ENCODE peak calls at places on chromosomes 13 and 19, in six cellular contexts. O is IMR-90, T is heart right ventricle, M is pancreas, R is GM23338, L is epithelial cell of esophagus. B is an unnamed sample.

GRCh38 chr13:94129490-94129894 is 350.0 kb downstream of the DCT start:
- DNase-seq in M (no peak), O (peak), T (no peak), L (no peak), R (no peak), B (no peak)

GRCh38 chr19:16457195-16457953 is 14.4 kb downstream of the EPS15L1 start:
- DNase-seq in R (peak), O (peak), T (peak), L (peak), M (no peak), B (peak)

GRCh38 chr19:37227996-37228395 is 10.0 kb downstream of the ZNF383 start:
- DNase-seq in M (no peak), L (peak), O (no peak), T (no peak), R (peak), B (peak)

GRCh38 chr19:19269952-19270694 is 3.0 kb downstream of the TM6SF2 start:
- DNase-seq in L (no peak), T (no peak), M (no peak), R (peak), O (no peak), B (no peak)

GRCh38 chr19:38683393-38684077 is 36.1 kb downstream of the ACTN4 start:
- DNase-seq in M (peak), R (peak), O (peak), L (peak), T (peak), B (peak)

GRCh38 chr19:56740478-56740877 is 68.9 kb upstream of the ZNF835 start:
- DNase-seq in M (no peak), L (no peak), T (no peak), O (no peak), R (no peak), B (no peak)

GRCh38 chr13:45674908-45675307 is 27.2 kb upstream of the CBY2 start:
- DNase-seq in L (peak), T (no peak), O (peak), M (no peak), R (peak), B (peak)

GRCh38 chr19:51571599-51571998 is 516 bp downstream of the ZNF175 start:
- DNase-seq in R (no peak), M (no peak), T (no peak), L (no peak), O (peak), B (no peak)

GRCh38 chr13:94712287-94712811 is at the start of gene SOX21:
- DNase-seq in R (peak), T (no peak), O (no peak), L (peak), M (peak), B (no peak)

GRCh38 chr19:43802216-43802951 is at the start of gene LYPD5:
- DNase-seq in M (no peak), L (no peak), T (no peak), R (no peak), O (no peak), B (no peak)

GRCh38 chr13:110518571-110518970 is 43.0 kb downstream of the RAB20 start:
- DNase-seq in M (peak), T (no peak), L (no peak), O (no peak), R (no peak), B (no peak)
- TF ChIP-seq CTCF in M (no peak), T (no peak), L (no peak), O (no peak), R (no peak), B (no peak)

GRCh38 chr19:7522072-7522922 is at the start of gene MCOLN1:
- DNase-seq in L (peak), R (peak), O (peak), M (peak), T (peak), B (peak)
- TF ChIP-seq CTCF in L (no peak), R (no peak), O (no peak), M (no peak), T (no peak), B (no peak)

DNA sequence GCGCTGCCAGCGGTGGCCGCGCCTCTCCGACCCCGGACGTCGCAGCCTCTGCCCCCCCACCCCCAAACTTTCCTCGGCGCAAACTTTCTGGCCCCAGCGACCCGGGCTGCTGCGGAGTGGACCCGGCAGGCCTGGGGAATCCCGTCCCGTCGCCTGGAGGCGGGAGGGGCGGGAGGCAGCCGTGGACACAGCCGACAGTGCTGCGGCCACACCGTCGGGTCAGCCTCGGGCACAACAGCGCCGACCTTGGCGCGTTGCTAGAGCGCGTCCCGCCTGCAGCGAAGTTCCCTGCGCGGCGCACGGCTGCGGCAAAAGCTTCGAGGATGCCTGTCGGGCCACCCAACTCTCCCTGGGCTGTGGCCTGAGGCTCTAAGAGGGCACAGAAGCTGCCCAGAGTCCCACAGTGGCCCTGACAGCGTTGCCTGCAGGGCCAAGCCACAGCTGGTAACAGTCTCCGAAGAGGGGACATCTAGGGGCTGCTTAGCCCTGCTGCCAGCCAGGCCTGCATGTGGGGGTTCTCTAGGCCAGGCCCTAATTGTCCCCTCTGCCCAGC is 1.3 kb downstream of the NFIX start:
- DNase-seq in L (no peak), O (peak), M (peak), R (peak), T (peak), B (no peak)
- TF ChIP-seq CTCF in L (no peak), O (no peak), M (no peak), R (no peak), T (no peak), B (no peak)

GRCh38 chr13:33510350-33510749 is 224.8 kb upstream of the STARD13 start:
- DNase-seq in T (no peak), O (no peak), R (no peak), M (no peak), L (no peak), B (no peak)

GRCh38 chr13:33518442-33518841 is 232.9 kb upstream of the STARD13 start:
- DNase-seq in L (no peak), T (no peak), R (no peak), M (no peak), O (no peak), B (no peak)

GRCh38 chr13:33512880-33513554 is 227.5 kb upstream of the STARD13 start:
- DNase-seq in L (no peak), O (peak), M (no peak), T (no peak), R (no peak), B (no peak)

GRCh38 chr13:33509642-33510229 is 224.2 kb upstream of the STARD13 start:
- DNase-seq in O (no peak), R (no peak), T (peak), M (no peak), L (peak), B (peak)

GRCh38 chr13:33514362-33514761 is 228.8 kb upstream of the STARD13 start:
- DNase-seq in O (no peak), M (no peak), T (no peak), L (peak), R (peak), B (no peak)
- TF ChIP-seq CTCF in O (no peak), M (no peak), T (no peak), L (no peak), R (peak), B (no peak)

DNA sequence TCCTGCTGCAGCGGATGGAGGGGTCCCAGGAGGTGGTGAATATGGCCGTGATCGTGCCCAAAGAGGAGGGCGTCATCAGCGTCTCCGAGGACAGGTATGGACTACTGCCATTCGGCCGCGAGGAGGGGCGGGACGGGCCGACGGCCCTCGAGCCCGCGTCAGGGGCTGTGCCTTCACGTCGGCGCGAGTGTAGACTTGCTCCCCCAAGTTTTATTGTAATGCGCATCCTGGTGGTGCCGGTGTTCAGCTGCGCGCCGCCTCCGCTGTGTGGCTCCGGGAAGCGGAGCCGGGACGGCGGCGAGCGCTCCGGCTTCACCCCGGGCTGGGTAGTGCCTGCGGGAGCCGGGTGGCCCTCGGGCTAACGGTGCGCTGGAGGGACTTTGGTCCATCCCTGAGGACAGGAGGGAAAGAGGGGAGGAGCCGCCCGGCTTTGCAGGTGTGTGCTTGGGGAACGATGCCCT is 499 bp downstream of the WDFY2 start:
- DNase-seq in T (peak), R (peak), M (peak), L (peak), O (peak), B (peak)
- TF ChIP-seq CTCF in T (no peak), R (no peak), M (no peak), L (peak), O (no peak), B (no peak)

DNA sequence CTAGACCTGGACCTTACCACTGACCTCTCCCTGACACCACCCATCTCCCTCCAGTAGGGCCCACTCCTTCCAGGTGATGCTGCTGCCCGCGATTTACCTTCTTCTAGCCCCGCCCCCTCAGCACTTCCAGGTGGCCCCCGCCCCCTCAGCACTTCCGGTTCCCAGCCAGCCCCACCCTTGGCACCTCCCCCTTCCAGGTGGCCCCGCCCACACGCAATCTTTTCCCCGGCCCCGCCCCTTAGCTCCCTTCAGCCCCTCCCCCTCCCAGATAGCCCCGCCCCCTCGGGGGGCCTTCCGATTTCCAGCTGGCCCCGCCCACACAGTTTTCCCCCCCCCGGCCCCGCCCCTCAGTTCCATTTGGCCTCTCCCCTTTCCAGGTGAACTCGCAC is 565 bp downstream of the LIG1 start:
- DNase-seq in O (peak), L (peak), R (peak), T (peak), M (peak), B (peak)
- TF ChIP-seq CTCF in O (no peak), L (no peak), R (no peak), T (no peak), M (no peak), B (no peak)

DNA sequence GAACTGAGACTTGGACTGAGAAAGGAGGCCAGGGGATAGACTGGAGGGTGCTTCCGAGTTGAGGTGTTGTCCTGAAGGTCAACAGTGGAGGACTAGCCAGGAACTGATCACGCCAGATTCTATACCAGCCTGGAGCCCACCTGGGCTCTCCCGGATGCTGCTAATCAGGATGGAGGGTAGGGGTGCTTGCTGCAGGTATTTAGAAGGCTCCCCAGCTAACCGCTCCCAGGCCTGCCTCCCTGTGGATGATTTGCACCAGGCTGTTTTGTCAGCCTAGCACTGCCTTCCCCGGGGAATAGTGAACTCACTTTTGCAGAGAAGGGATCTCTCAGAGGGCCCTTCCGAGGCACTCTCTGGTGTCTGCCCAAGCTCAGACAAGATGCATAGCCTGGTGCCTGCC is 60.5 kb upstream of the KCTD15 start:
- DNase-seq in L (no peak), M (no peak), T (no peak), R (peak), O (no peak), B (no peak)
- TF ChIP-seq CTCF in L (no peak), M (no peak), T (no peak), R (no peak), O (no peak), B (no peak)